ENCODE peak calls at places on chromosomes 3 and 15, in ten cellular contexts. G is A549, J is tibial nerve, M is suprapubic skin, Y is ovary, U is esophagus muscularis mucosa, K is GM12878, N is HepG2, P is sigmoid colon, B is SK-N-SH. D is an unnamed sample.

GRCh38 chr3:141386080-141386594 is 17.8 kb downstream of the ZBTB38 start:
- DNase-seq in G (no peak), J (no peak), M (no peak), Y (no peak), U (no peak), K (no peak), N (no peak), P (no peak), B (no peak), D (no peak)

GRCh38 chr3:110519066-110519465 is 552.5 kb upstream of the NECTIN3 start:
- DNase-seq in G (no peak), J (no peak), M (no peak), Y (no peak), U (no peak), K (no peak), N (no peak), P (no peak), B (no peak), D (no peak)

GRCh38 chr3:132549890-132550578 is 47.0 kb upstream of the ACKR4 start:
- DNase-seq in G (no peak), J (no peak), M (no peak), Y (no peak), U (no peak), K (peak; percentile 9), N (no peak), P (no peak), B (no peak), D (no peak)

GRCh38 chr3:189355481-189356201 is 183.9 kb downstream of the TPRG1 start:
- DNase-seq in G (peak; percentile 89), J (no peak), M (no peak), Y (no peak), U (no peak), K (no peak), N (peak; percentile 52), P (no peak), B (no peak), D (no peak)

GRCh38 chr3:198061119-198062067 is 101.4 kb downstream of the LMLN start:
- DNase-seq in G (no peak), J (no peak), M (no peak), Y (no peak), U (no peak), K (no peak), N (no peak), P (no peak), B (no peak), D (no peak)

GRCh38 chr15:39491917-39492490 is 88.9 kb upstream of the THBS1 start:
- DNase-seq in G (no peak), J (no peak), M (no peak), Y (no peak), U (no peak), K (no peak), N (no peak), P (no peak), B (no peak), D (no peak)

GRCh38 chr15:85749261-85750151 is 45.2 kb downstream of the KLHL25 start:
- DNase-seq in G (no peak), J (no peak), M (no peak), Y (no peak), U (no peak), K (no peak), N (no peak), P (peak; percentile 86), B (no peak), D (peak; percentile 27)

GRCh38 chr15:76642671-76643070 is 262.5 kb downstream of the SCAPER start:
- DNase-seq in G (no peak), J (no peak), M (no peak), Y (no peak), U (no peak), K (no peak), N (no peak), P (no peak), B (no peak), D (no peak)

GRCh38 chr15:36334059-36334458 is 245.4 kb upstream of the CDIN1 start:
- DNase-seq in G (no peak), J (no peak), M (no peak), Y (no peak), U (no peak), K (no peak), N (no peak), P (no peak), B (no peak), D (no peak)

GRCh38 chr15:22903961-22904534 is 65.6 kb downstream of the NIPA2 start:
- DNase-seq in G (no peak), J (no peak), M (no peak), Y (no peak), U (no peak), K (no peak), N (no peak), P (no peak), B (no peak), D (peak; percentile 37)

GRCh38 chr3:106688463-106688862 is 688.8 kb upstream of the CCDC54 start:
- DNase-seq in G (peak; percentile 41), J (no peak), M (no peak), Y (no peak), U (no peak), K (no peak), N (peak; percentile 47), P (peak; percentile 63), B (no peak), D (no peak)

GRCh38 chr3:169104541-169104940 is 559.0 kb downstream of the MECOM start:
- DNase-seq in G (no peak), J (no peak), M (no peak), Y (no peak), U (no peak), K (no peak), N (no peak), P (no peak), B (no peak), D (no peak)

GRCh38 chr3:66482005-66482404 is 18.8 kb downstream of the LRIG1 start:
- DNase-seq in G (no peak), J (no peak), M (no peak), Y (no peak), U (no peak), K (no peak), N (no peak), P (no peak), B (peak; percentile 21), D (no peak)

GRCh38 chr3:143090486-143090885 is 29.1 kb upstream of the CHST2 start:
- DNase-seq in G (no peak), J (no peak), M (no peak), Y (no peak), U (no peak), K (no peak), N (no peak), P (no peak), B (peak; percentile 37), D (peak; percentile 29)

GRCh38 chr15:76340198-76340801 is 3.7 kb downstream of the ISL2 start:
- DNase-seq in G (no peak), J (no peak), M (no peak), Y (no peak), U (no peak), K (no peak), N (no peak), P (no peak), B (peak; percentile 28), D (no peak)

GRCh38 chr3:101865751-101866509 is 16.6 kb downstream of the NFKBIZ start:
- DNase-seq in G (no peak), J (no peak), M (no peak), Y (no peak), U (no peak), K (no peak), N (no peak), P (no peak), B (peak; percentile 27), D (no peak)

GRCh38 chr3:132135628-132136333 is 101.0 kb upstream of the CPNE4 start:
- DNase-seq in G (peak; percentile 90), J (no peak), M (no peak), Y (no peak), U (no peak), K (no peak), N (peak; percentile 6), P (no peak), B (peak; percentile 13), D (no peak)

GRCh38 chr3:17686613-17687012 is 55.8 kb downstream of the TBC1D5 start:
- DNase-seq in G (peak; percentile 71), J (no peak), M (no peak), Y (no peak), U (no peak), K (no peak), N (peak; percentile 25), P (no peak), B (peak; percentile 13), D (no peak)

DNA sequence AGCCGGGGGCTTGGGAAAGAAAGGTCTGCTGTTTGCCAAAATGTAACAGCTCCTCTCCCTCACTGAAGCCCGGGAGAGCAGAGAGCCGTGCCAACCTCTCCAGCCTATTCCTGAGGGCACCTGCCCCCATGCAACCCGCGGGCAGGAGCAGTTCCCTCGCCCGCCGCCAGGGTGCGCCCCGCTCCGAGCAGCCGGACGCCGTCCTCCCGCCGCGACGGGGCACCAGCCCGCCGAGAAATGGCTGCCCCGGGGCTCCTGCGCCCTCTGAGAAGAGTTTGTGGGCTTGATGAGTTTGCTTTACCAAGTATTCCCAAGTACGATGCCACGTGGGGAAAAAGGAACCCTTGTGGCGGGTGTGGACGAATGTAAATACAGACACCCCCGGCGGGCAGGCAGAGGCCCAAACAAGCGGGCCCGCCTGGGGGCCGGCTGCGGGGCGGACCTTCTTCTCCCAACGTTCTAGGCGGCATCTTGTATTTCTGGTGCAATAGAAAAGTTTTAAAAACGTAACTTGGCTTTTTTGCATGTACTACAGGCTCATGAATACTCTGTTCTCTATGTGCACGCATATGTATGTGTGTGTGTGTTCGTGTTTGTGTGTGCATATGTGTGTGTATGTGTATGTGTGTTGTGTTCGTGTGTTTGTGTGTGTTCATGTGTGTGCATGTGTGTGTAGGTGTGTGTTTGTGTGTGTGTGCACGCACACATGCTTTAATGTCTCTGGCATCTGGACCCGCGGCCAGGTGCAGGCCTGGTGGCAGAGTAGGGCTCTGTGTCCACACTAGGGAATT is 162.9 kb downstream of the CHSY1 start:
- DNase-seq in G (peak; percentile 66), J (peak; percentile 68), M (no peak), Y (peak; percentile 75), U (no peak), K (no peak), N (peak; percentile 35), P (peak; percentile 82), B (peak; percentile 93), D (peak; percentile 84)
- TF ChIP-seq EP300 in G (no peak), J (peak; percentile 51), M (no peak), Y (no peak), U (no peak), K (no peak), N (no peak), P (no peak), B (no peak), D (no peak)

GRCh38 chr3:36969540-36970432 is 23.1 kb downstream of the EPM2AIP1 start:
- DNase-seq in G (peak; percentile 46), J (no peak), M (no peak), Y (no peak), U (no peak), K (peak; percentile 80), N (peak; percentile 73), P (no peak), B (peak; percentile 88), D (no peak)
- H3K4me3 ChIP-seq in G (no peak overlapping the region), J (no peak overlapping the region), M (no peak overlapping the region), Y (no peak overlapping the region), U (no peak overlapping the region), K (no peak overlapping the region), N (no peak overlapping the region), P (no peak overlapping the region), B (no peak overlapping the region), D (no peak overlapping the region)

GRCh38 chr15:43441316-43441715 is 51.6 kb downstream of the TP53BP1 start:
- DNase-seq in G (peak; percentile 37), J (no peak), M (no peak), Y (no peak), U (no peak), K (no peak), N (peak; percentile 3), P (no peak), B (peak; percentile 22), D (no peak)
- TF ChIP-seq EP300 in G (no peak), J (no peak), M (no peak), Y (no peak), U (no peak), K (no peak), N (no peak), P (no peak), B (no peak), D (no peak)

GRCh38 chr15:67968564-67969440 is 85.3 kb upstream of the PIAS1 start:
- DNase-seq in G (no peak), J (no peak), M (no peak), Y (no peak), U (no peak), K (no peak), N (no peak), P (no peak), B (no peak), D (no peak)
- H3K4me3 ChIP-seq in G (no peak overlapping the region), J (no peak overlapping the region), M (peak overlapping the region; percentile 44), Y (no peak overlapping the region), U (peak overlapping the region; percentile 52), K (peak overlapping the region; percentile 58), N (no peak overlapping the region), P (peak overlapping the region; percentile 44), B (peak overlapping the region; percentile 62), D (peak overlapping the region; percentile 38)